ENCODE peak calls at places on chromosomes 6 and 20, in ten cellular contexts. D is AG10803, F is GM12865, Y is heart right ventricle, G is GM23248, S is H7, X is stomach, K is Karpas-422, Z is HAP-1, W is left ventricle myocardium inferior. U is an unnamed sample.

GRCh38 chr20:6588296-6588695 is 179.2 kb upstream of the BMP2 start:
- DNase-seq in D (no peak), F (no peak), Y (peak), G (peak), S (no peak), X (peak), K (no peak), Z (no peak), W (no peak), U (peak)

GRCh38 chr6:210778-211177 is 81.5 kb upstream of the DUSP22 start:
- DNase-seq in D (no peak), F (no peak), Y (no peak), G (no peak), S (no peak), X (no peak), K (no peak), Z (no peak), W (no peak), U (no peak)

GRCh38 chr20:19427480-19427879 is 215.0 kb downstream of the SLC24A3 start:
- DNase-seq in D (no peak), F (no peak), Y (peak), G (peak), S (peak), X (peak), K (no peak), Z (no peak), W (no peak), U (no peak)

GRCh38 chr20:62241501-62241900 is 3.2 kb downstream of the OSBPL2 start:
- DNase-seq in D (no peak), F (no peak), Y (peak), G (no peak), S (no peak), X (peak), K (no peak), Z (no peak), W (no peak), U (no peak)

GRCh38 chr6:37516920-37517405 is 17.3 kb upstream of the CCDC167 start:
- DNase-seq in D (no peak), F (peak), Y (no peak), G (no peak), S (no peak), X (no peak), K (no peak), Z (no peak), W (no peak), U (no peak)

GRCh38 chr6:13648850-13649249 is 33.7 kb downstream of the NOL7 start:
- DNase-seq in D (no peak), F (no peak), Y (no peak), G (no peak), S (no peak), X (no peak), K (no peak), Z (no peak), W (no peak), U (no peak)

GRCh38 chr20:33729101-33729500 is 2.7 kb upstream of the ZNF341 start:
- DNase-seq in D (no peak), F (no peak), Y (no peak), G (no peak), S (no peak), X (no peak), K (no peak), Z (no peak), W (no peak), U (no peak)

GRCh38 chr6:113457156-113457555 is 400.0 kb upstream of the MARCKS start:
- DNase-seq in D (peak), F (no peak), Y (peak), G (peak), S (no peak), X (no peak), K (no peak), Z (no peak), W (no peak), U (peak)

GRCh38 chr6:15551798-15552197 is 111.0 kb downstream of the DTNBP1 start:
- DNase-seq in D (peak), F (peak), Y (no peak), G (no peak), S (no peak), X (no peak), K (no peak), Z (no peak), W (no peak), U (peak)

GRCh38 chr6:38909020-38909730 is 139.4 kb upstream of the GLP1R start:
- DNase-seq in D (no peak), F (no peak), Y (no peak), G (no peak), S (no peak), X (peak), K (no peak), Z (no peak), W (no peak), U (no peak)

GRCh38 chr20:19756756-19757486 is 1.1 kb upstream of the RIN2 start:
- DNase-seq in D (no peak), F (no peak), Y (no peak), G (no peak), S (no peak), X (peak), K (no peak), Z (no peak), W (no peak), U (peak)

GRCh38 chr20:61299613-61300012 is 47.6 kb downstream of the CDH4 start:
- DNase-seq in D (no peak), F (no peak), Y (no peak), G (no peak), S (no peak), X (no peak), K (no peak), Z (no peak), W (no peak), U (no peak)

GRCh38 chr6:166488081-166488685 is 98.3 kb downstream of the RAMACL start:
- DNase-seq in D (peak), F (peak), Y (peak), G (peak), S (no peak), X (peak), K (no peak), Z (no peak), W (peak), U (peak)

GRCh38 chr6:21457647-21458046 is 135.9 kb upstream of the SOX4 start:
- DNase-seq in D (no peak), F (no peak), Y (no peak), G (no peak), S (no peak), X (no peak), K (no peak), Z (no peak), W (no peak), U (no peak)

GRCh38 chr6:5325173-5325572 is 63.9 kb downstream of the FARS2 start:
- DNase-seq in D (no peak), F (peak), Y (no peak), G (no peak), S (no peak), X (no peak), K (peak), Z (no peak), W (no peak), U (no peak)

GRCh38 chr6:27994616-27995015 is 37.6 kb downstream of the OR2B6 start:
- DNase-seq in D (no peak), F (no peak), Y (no peak), G (no peak), S (no peak), X (no peak), K (no peak), Z (no peak), W (no peak), U (no peak)

GRCh38 chr6:27542485-27542884 is 69.6 kb upstream of the ZNF184 start:
- DNase-seq in D (no peak), F (no peak), Y (no peak), G (no peak), S (no peak), X (no peak), K (no peak), Z (no peak), W (no peak), U (no peak)

GRCh38 chr6:158061709-158062461 is 80.2 kb downstream of the SYNJ2 start:
- DNase-seq in D (no peak), F (no peak), Y (no peak), G (peak), S (no peak), X (no peak), K (no peak), Z (no peak), W (peak), U (peak)

GRCh38 chr6:12548526-12548925 is 168.0 kb upstream of the PHACTR1 start:
- DNase-seq in D (peak), F (no peak), Y (no peak), G (peak), S (no peak), X (no peak), K (no peak), Z (no peak), W (no peak), U (peak)

GRCh38 chr6:163133017-163133416 is 281.5 kb upstream of the QKI start:
- DNase-seq in D (no peak), F (no peak), Y (no peak), G (no peak), S (no peak), X (no peak), K (no peak), Z (no peak), W (no peak), U (no peak)

GRCh38 chr6:161373905-161374451 is 100.1 kb upstream of the AGPAT4 start:
- DNase-seq in D (peak), F (peak), Y (peak), G (peak), S (peak), X (peak), K (peak), Z (peak), W (peak), U (peak)

GRCh38 chr20:7924692-7925091 is 15.6 kb downstream of the HAO1 start:
- DNase-seq in D (peak), F (peak), Y (no peak), G (peak), S (no peak), X (no peak), K (no peak), Z (no peak), W (no peak), U (peak)

GRCh38 chr6:157335829-157336228 is 12.5 kb upstream of the TMEM242 start:
- DNase-seq in D (no peak), F (no peak), Y (no peak), G (no peak), S (no peak), X (no peak), K (no peak), Z (no peak), W (no peak), U (no peak)

GRCh38 chr6:5838656-5839396 is 167.9 kb downstream of the NRN1 start:
- DNase-seq in D (no peak), F (no peak), Y (no peak), G (no peak), S (no peak), X (no peak), K (no peak), Z (no peak), W (no peak), U (no peak)

GRCh38 chr6:32046450-32047083 is 8.4 kb downstream of the CYP21A2 start:
- DNase-seq in D (peak), F (no peak), Y (peak), G (peak), S (peak), X (no peak), K (peak), Z (no peak), W (peak), U (peak)

DNA sequence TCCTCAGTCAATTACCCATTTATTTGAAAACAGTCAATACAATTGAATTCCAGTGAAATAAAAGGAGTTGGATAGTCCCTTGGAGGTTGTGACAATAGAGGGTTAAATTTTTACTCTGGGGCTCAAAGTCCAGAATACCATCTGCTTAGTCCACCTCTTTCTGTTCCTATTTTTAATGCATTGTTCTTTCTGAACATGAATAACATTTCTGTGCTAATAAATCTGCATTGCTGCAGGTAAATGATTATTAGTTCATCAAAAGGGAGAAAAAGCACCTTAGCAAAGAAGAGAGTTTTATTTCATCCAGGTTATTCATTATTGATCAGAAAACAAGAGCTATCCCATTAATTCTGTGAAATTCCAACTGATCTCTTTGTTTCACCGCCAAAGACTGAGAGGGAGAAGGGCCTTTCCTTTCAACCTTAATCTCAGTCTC is 166.1 kb upstream of the OLIG3 start:
- DNase-seq in D (no peak), F (no peak), Y (no peak), G (no peak), S (no peak), X (no peak), K (no peak), Z (no peak), W (no peak), U (no peak)
- H3K4me3 ChIP-seq in D (no peak), F (no peak), Y (no peak), G (no peak), S (no peak), X (no peak), K (no peak), Z (no peak), W (no peak), U (no peak)

GRCh38 chr6:138594042-138594636 is 94.8 kb upstream of the NHSL1 start:
- DNase-seq in D (no peak), F (no peak), Y (no peak), G (no peak), S (no peak), X (no peak), K (no peak), Z (peak), W (no peak), U (no peak)

GRCh38 chr6:138596591-138596990 is 97.3 kb upstream of the NHSL1 start:
- DNase-seq in D (no peak), F (no peak), Y (no peak), G (no peak), S (no peak), X (no peak), K (no peak), Z (no peak), W (no peak), U (no peak)

GRCh38 chr6:138594749-138595148 is 95.5 kb upstream of the NHSL1 start:
- DNase-seq in D (no peak), F (no peak), Y (no peak), G (no peak), S (no peak), X (no peak), K (no peak), Z (no peak), W (no peak), U (no peak)

GRCh38 chr6:138597336-138597735 is 98.0 kb upstream of the NHSL1 start:
- DNase-seq in D (no peak), F (no peak), Y (no peak), G (no peak), S (no peak), X (no peak), K (no peak), Z (no peak), W (no peak), U (peak)

GRCh38 chr6:138596126-138596525 is 96.8 kb upstream of the NHSL1 start:
- DNase-seq in D (no peak), F (no peak), Y (no peak), G (no peak), S (no peak), X (no peak), K (no peak), Z (peak), W (no peak), U (no peak)
- H3K4me3 ChIP-seq in D (no peak), F (no peak), Y (no peak), G (no peak), S (no peak), X (no peak), K (no peak), Z (no peak), W (peak), U (no peak)

GRCh38 chr6:71187136-71187535 is 101.5 kb upstream of the OGFRL1 start:
- DNase-seq in D (no peak), F (no peak), Y (no peak), G (no peak), S (no peak), X (no peak), K (no peak), Z (no peak), W (no peak), U (no peak)

GRCh38 chr6:71194730-71195129 is 93.9 kb upstream of the OGFRL1 start:
- DNase-seq in D (peak), F (no peak), Y (no peak), G (peak), S (no peak), X (no peak), K (no peak), Z (no peak), W (no peak), U (peak)

GRCh38 chr6:71190809-71191208 is 97.8 kb upstream of the OGFRL1 start:
- DNase-seq in D (peak), F (peak), Y (no peak), G (peak), S (no peak), X (no peak), K (peak), Z (peak), W (no peak), U (peak)
- H3K4me3 ChIP-seq in D (no peak), F (no peak), Y (no peak), G (no peak), S (no peak), X (no peak), K (no peak), Z (no peak), W (no peak), U (no peak)

GRCh38 chr20:36091561-36092423 is 62.7 kb upstream of the EPB41L1 start:
- DNase-seq in D (no peak), F (no peak), Y (no peak), G (no peak), S (peak), X (no peak), K (no peak), Z (peak), W (no peak), U (no peak)

GRCh38 chr20:36093025-36093803 is 61.3 kb upstream of the EPB41L1 start:
- DNase-seq in D (peak), F (peak), Y (peak), G (peak), S (peak), X (peak), K (no peak), Z (no peak), W (peak), U (no peak)

GRCh38 chr20:36086767-36087166 is 67.8 kb upstream of the EPB41L1 start:
- DNase-seq in D (no peak), F (no peak), Y (no peak), G (no peak), S (no peak), X (no peak), K (no peak), Z (no peak), W (no peak), U (no peak)

GRCh38 chr20:36092424-36093024 is 62.0 kb upstream of the EPB41L1 start:
- DNase-seq in D (no peak), F (no peak), Y (peak), G (peak), S (peak), X (peak), K (no peak), Z (no peak), W (peak), U (no peak)

GRCh38 chr20:36090223-36090622 is 64.3 kb upstream of the EPB41L1 start:
- DNase-seq in D (no peak), F (no peak), Y (no peak), G (no peak), S (no peak), X (no peak), K (no peak), Z (no peak), W (no peak), U (no peak)
- H3K4me3 ChIP-seq in D (no peak), F (no peak), Y (no peak), G (no peak), S (no peak), X (no peak), K (no peak), Z (no peak), W (no peak), U (no peak)

GRCh38 chr6:57177545-57178225 is 5.6 kb downstream of the BAG2 start:
- DNase-seq in D (peak), F (no peak), Y (peak), G (peak), S (no peak), X (no peak), K (no peak), Z (no peak), W (peak), U (no peak)

GRCh38 chr6:57172136-57173055 is at the start of gene BAG2:
- DNase-seq in D (peak), F (peak), Y (peak), G (peak), S (peak), X (peak), K (peak), Z (peak), W (peak), U (peak)

GRCh38 chr6:57173886-57174510 is 1.9 kb downstream of the BAG2 start:
- DNase-seq in D (peak), F (peak), Y (no peak), G (peak), S (peak), X (no peak), K (peak), Z (peak), W (no peak), U (peak)

GRCh38 chr6:57173056-57173885 is 1.1 kb downstream of the BAG2 start:
- DNase-seq in D (no peak), F (peak), Y (no peak), G (peak), S (peak), X (no peak), K (peak), Z (peak), W (no peak), U (peak)

GRCh38 chr6:57174511-57174907 is 2.4 kb downstream of the BAG2 start:
- DNase-seq in D (no peak), F (no peak), Y (no peak), G (no peak), S (no peak), X (no peak), K (no peak), Z (no peak), W (no peak), U (no peak)
- H3K4me3 ChIP-seq in D (peak), F (peak), Y (no peak), G (peak), S (no peak), X (peak), K (peak), Z (peak), W (peak), U (peak)

GRCh38 chr6:34680802-34681515 is 15.6 kb downstream of the ILRUN start:
- DNase-seq in D (peak), F (peak), Y (no peak), G (peak), S (no peak), X (no peak), K (no peak), Z (no peak), W (no peak), U (no peak)
- H3K4me3 ChIP-seq in D (no peak), F (peak), Y (no peak), G (no peak), S (no peak), X (no peak), K (no peak), Z (no peak), W (no peak), U (no peak)

DNA sequence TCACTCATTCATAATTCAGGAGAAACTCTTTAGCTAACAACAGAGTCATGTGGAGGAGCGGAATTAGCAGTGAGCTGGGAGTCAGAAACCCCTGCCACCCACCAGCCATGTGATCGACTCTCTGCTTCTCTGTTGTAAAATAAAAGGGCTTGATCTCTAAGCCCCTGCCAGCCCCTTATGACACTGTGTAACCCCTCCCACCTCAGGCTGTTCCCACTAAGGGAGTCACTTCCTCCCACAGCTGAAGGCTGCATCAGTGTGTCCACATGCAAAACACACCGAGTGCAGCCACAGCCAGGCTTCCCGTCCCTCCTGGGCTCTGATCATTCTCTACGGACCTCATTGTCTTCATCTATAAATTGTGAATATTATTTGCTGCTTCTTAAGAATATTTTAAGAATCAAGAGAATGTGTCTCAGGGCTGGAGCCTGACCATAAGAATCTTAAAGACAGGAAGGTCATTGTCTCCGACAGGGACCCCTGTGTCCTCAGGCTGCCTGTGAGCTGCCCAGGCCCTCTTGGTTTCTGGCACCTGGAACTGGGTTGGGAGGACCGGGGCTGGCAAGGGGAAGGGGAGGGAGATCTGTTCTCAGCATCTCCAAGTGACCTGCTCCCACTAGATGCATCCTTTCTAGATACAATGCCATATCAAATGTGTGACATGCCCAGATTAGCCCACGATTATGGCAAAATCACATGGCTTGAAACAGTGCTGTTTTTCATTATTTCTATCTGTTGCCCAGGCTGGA is 110.7 kb downstream of the SCML4 start:
- DNase-seq in D (no peak), F (peak), Y (no peak), G (peak), S (no peak), X (no peak), K (peak), Z (no peak), W (no peak), U (no peak)
- H3K4me3 ChIP-seq in D (peak), F (no peak), Y (peak), G (peak), S (no peak), X (peak), K (peak), Z (no peak), W (peak), U (no peak)

GRCh38 chr6:142942805-142943227 is 2.2 kb downstream of the HIVEP2 start:
- DNase-seq in D (peak), F (peak), Y (no peak), G (peak), S (no peak), X (no peak), K (peak), Z (peak), W (no peak), U (peak)
- H3K4me3 ChIP-seq in D (peak), F (peak), Y (no peak), G (peak), S (no peak), X (no peak), K (no peak), Z (no peak), W (no peak), U (no peak)

DNA sequence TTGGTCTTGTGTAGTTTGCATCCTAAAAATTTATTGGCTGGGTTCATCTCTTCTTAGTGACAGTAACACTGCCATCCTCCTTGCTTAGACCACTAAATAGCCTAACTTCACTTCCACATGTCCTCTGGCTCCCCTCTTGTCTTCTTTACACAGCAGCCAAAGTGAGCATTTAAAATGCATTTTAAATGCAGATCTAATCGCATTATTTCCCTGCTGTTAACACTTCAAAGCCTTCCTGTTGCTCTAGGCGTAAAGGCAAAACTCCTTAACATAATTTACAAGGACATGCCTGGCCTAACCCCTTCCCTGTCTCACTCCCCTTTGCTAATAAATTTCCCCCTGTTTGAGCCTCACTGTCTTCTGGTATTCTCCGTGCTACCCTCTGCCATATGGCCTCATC is 26.4 kb downstream of the NKAIN2 start:
- DNase-seq in D (no peak), F (no peak), Y (no peak), G (no peak), S (no peak), X (no peak), K (no peak), Z (peak), W (no peak), U (no peak)
- H3K4me3 ChIP-seq in D (no peak), F (no peak), Y (no peak), G (no peak), S (no peak), X (no peak), K (no peak), Z (no peak), W (no peak), U (no peak)

U was measured in astrocyte of the spinal cord.